ENCODE peak calls at places on chromosomes 12 and 14, in eight cellular contexts. Q is heart left ventricle, X is body of pancreas, Z is esophagus squamous epithelium, L is colonic mucosa, A is left ventricle myocardium inferior, B is heart right ventricle, S is ovary. F is an unnamed sample.

GRCh38 chr12:43210437-43211197 is 341.4 kb downstream of the ADAMTS20 start:
- DNase-seq in Q (no peak), L (no peak), A (no peak), X (no peak), Z (no peak), B (no peak), S (no peak), F (no peak)

GRCh38 chr14:91997492-91997891 is 42.4 kb downstream of the TRIP11 start:
- DNase-seq in A (no peak), Q (no peak), B (no peak), L (no peak), S (no peak), Z (no peak), X (no peak), F (no peak)

GRCh38 chr12:1279050-1279449 is 288.0 kb downstream of the ERC1 start:
- DNase-seq in Q (no peak), S (no peak), X (no peak), B (no peak), L (no peak), Z (no peak), A (no peak), F (no peak)

GRCh38 chr14:31949709-31950108 is 127.4 kb upstream of the ARHGAP5 start:
- DNase-seq in Z (no peak), X (no peak), Q (no peak), A (no peak), L (no peak), S (no peak), B (no peak), F (no peak)

GRCh38 chr14:52950410-52950897 is 396 bp downstream of the FERMT2 start:
- DNase-seq in X (peak; percentile 45), S (peak; percentile 74), Q (peak; percentile 76), Z (no peak), A (peak; percentile 58), L (peak; percentile 52), B (peak; percentile 56), F (peak; percentile 56)

GRCh38 chr12:112855375-112855774 is 51.4 kb upstream of the OAS1 start:
- DNase-seq in A (no peak), S (no peak), X (no peak), L (no peak), Z (no peak), Q (no peak), B (no peak), F (no peak)

GRCh38 chr12:51976376-51977160 is 25.1 kb downstream of the ACVR1B start:
- DNase-seq in B (no peak), A (no peak), X (peak; percentile 16), Z (no peak), Q (no peak), S (no peak), L (no peak), F (no peak)

GRCh38 chr12:121364657-121365265 is 12.6 kb upstream of the ANAPC5 start:
- DNase-seq in Z (no peak), L (no peak), B (no peak), A (no peak), Q (no peak), X (no peak), S (no peak), F (no peak)

GRCh38 chr14:78997811-78998210 is 827.6 kb downstream of the NRXN3 start:
- DNase-seq in S (no peak), L (no peak), Z (no peak), A (no peak), X (no peak), B (no peak), Q (no peak), F (no peak)

GRCh38 chr12:14167005-14167628 is 185.7 kb upstream of the GRIN2B start:
- DNase-seq in B (no peak), S (peak; percentile 29), A (no peak), X (peak; percentile 37), L (peak; percentile 62), Q (peak; percentile 25), Z (no peak), F (no peak)

GRCh38 chr12:49301759-49302158 is 6.8 kb downstream of the PRPH start:
- DNase-seq in S (no peak), X (no peak), A (no peak), L (no peak), B (no peak), Z (no peak), Q (no peak), F (no peak)

GRCh38 chr12:113392988-113393579 is 10.6 kb downstream of the SDS start:
- DNase-seq in L (peak; percentile 24), X (no peak), B (no peak), Q (no peak), S (peak; percentile 46), Z (no peak), A (no peak), F (no peak)

GRCh38 chr12:62912644-62913043 is 22.3 kb downstream of the PPM1H start:
- DNase-seq in Q (no peak), A (no peak), B (no peak), Z (no peak), L (no peak), S (no peak), X (no peak), F (no peak)

GRCh38 chr12:106632797-106633450 is 50.1 kb downstream of the RFX4 start:
- DNase-seq in B (no peak), Z (no peak), L (no peak), Q (no peak), X (no peak), A (no peak), S (no peak), F (no peak)

GRCh38 chr12:28708918-28709371 is 440.1 kb upstream of the FAR2 start:
- DNase-seq in Q (no peak), L (no peak), S (no peak), X (no peak), B (no peak), A (no peak), Z (no peak), F (no peak)

GRCh38 chr14:81091139-81091538 is 129.6 kb downstream of the GTF2A1 start:
- DNase-seq in Z (no peak), X (no peak), L (no peak), A (no peak), S (no peak), B (no peak), Q (no peak), F (no peak)

GRCh38 chr12:53051881-53052412 is 2.1 kb downstream of the TNS2 start:
- DNase-seq in S (peak; percentile 31), B (no peak), Q (no peak), Z (no peak), A (no peak), L (no peak), X (peak; percentile 14), F (no peak)

GRCh38 chr12:53051058-53051880 is 1.4 kb downstream of the TNS2 start:
- DNase-seq in X (peak; percentile 55), L (peak; percentile 62), Z (no peak), Q (peak; percentile 88), A (peak; percentile 83), S (peak; percentile 80), B (peak; percentile 73), F (no peak)

GRCh38 chr12:53048780-53049401 is 974 bp upstream of the TNS2 start:
- DNase-seq in Q (peak; percentile 90), S (peak; percentile 88), A (peak; percentile 86), X (peak; percentile 58), Z (no peak), L (peak; percentile 67), B (peak; percentile 83), F (no peak)

GRCh38 chr12:53049582-53050318 is at the start of gene TNS2:
- DNase-seq in B (peak; percentile 84), Q (peak; percentile 91), X (peak; percentile 70), S (peak; percentile 81), A (peak; percentile 89), Z (no peak), L (peak; percentile 75), F (peak; percentile 88)

DNA sequence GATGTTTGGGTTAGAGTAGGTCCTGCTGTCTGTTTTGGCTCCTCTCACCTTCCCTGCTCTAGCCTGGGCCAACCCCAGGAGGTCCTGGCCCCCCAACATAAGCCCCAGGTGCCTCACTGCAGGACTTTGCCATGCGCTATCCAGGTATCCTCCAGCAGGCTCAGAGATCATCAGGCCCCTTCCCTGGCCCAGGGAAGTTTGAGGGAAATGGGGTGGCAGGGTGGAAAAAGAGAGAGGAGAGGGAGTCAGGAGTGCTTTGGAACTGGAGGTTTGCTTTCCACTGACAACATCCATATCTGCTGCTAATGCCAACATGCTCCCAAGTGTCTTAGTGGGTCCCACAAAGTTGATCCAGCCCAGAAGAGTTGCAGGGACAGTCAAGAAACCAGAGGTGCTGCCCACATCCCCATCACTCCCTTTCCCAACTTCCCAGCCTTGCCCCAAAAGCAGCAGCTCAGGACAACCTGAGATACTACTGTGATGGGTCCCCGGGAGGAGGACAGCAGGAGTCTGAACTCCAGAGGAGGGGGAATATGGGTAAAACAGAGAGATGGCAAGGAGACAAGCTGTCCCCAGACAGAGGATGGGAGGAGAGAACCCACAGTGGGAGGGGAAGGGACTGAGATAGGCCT is 677 bp downstream of the TNS2 start:
- DNase-seq in L (no peak), Q (no peak), X (no peak), Z (no peak), B (no peak), S (no peak), A (no peak), F (no peak)
- H3K27ac ChIP-seq in L (peak overlapping the region; percentile 97), Q (peak overlapping the region; percentile 98), X (peak overlapping the region; percentile 98), Z (peak overlapping the region; percentile 90), B (peak overlapping the region; percentile 99), S (peak overlapping the region; percentile 99), A (peak overlapping the region; percentile 100), F (peak overlapping the region; percentile 97)

GRCh38 chr12:132294121-132295034 is 35.0 kb downstream of the GALNT9 start:
- DNase-seq in B (peak; percentile 1), Q (no peak), L (no peak), A (no peak), S (no peak), Z (no peak), X (no peak), F (peak; percentile 27)
- TF ChIP-seq CTCF in B (no peak), Q (no peak), L (no peak), A (no peak), S (no peak), Z (no peak), X (no peak), F (no peak)

DNA sequence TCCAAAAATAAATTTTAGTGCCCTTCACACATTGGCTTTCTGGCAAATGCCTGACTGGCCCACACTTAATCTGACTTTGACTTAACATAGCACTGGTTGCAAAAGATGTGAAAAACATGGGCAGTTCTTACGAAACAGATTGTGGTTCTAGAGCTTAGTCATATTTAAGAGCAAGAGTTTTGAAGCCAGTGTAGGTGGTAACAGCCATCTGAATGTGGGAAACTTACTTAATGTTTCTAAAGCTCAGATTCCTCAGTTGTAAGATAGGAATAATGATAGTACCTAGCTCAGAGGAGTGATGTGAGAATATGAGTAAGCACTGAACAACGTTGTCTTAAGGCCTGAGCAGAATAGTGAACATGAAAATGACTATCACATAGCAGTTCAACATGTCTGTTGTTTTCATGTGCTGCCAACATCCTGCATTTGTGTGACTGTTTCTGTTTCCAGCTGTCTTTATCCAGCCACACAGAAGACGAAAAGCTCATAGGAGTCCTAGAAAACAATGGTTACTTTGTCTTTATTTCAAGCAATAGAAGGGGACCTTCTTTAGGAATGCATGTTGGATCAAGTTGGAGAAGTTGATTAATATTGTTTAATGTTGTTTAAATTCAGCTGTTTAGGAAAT is 262.8 kb downstream of the SYT1 start:
- DNase-seq in Z (no peak), A (no peak), L (no peak), S (no peak), B (no peak), Q (no peak), X (no peak), F (no peak)
- H3K27ac ChIP-seq in Z (no peak overlapping the region), A (no peak overlapping the region), L (no peak overlapping the region), S (no peak overlapping the region), B (no peak overlapping the region), Q (no peak overlapping the region), X (no peak overlapping the region), F (no peak overlapping the region)

DNA sequence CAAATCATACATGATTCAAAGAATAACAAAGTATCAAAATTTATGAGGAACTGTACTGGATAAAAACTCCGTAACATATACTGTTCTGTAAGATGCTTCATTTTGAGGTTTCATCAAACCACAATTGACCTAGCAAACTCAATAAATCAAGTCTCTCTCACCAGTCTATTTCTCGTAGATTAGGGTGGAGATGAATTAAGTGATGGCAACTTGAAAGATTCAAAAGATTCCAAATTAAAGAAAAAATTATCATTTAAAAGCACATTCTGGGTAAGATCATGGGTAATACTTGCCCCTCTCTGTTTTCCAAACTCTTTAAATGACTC is 74.4 kb downstream of the PAPLN start:
- DNase-seq in B (no peak), S (no peak), Q (no peak), A (no peak), Z (no peak), L (no peak), X (no peak), F (no peak)
- TF ChIP-seq CTCF in B (no peak), S (no peak), Q (no peak), A (no peak), Z (no peak), L (no peak), X (no peak), F (no peak)